ENCODE peak calls at places on chromosomes 11 and 22, in nine cellular contexts. One of them, this sample, is unnamed. For H3K27me3, the result is how much of the 10 kb centered on the place peaks cover.

GRCh38 chr11:17979770-17980371 is 33.0 kb downstream of the SERGEF start:
- DNase-seq in ovary: no peak
- DNase-seq in heart right ventricle: no peak
- DNase-seq in fibroblast of lung: no peak
- DNase-seq in right atrium auricular region: no peak
- DNase-seq in dorsolateral prefrontal cortex: no peak
- DNase-seq in gastrocnemius medialis: no peak
- DNase-seq in A673: peak
- DNase-seq in endodermal cell: peak
- DNase-seq in this sample: peak

GRCh38 chr22:43776081-43776670 is 35.9 kb downstream of the EFCAB6 start:
- DNase-seq in ovary: no peak
- DNase-seq in heart right ventricle: no peak
- DNase-seq in dorsolateral prefrontal cortex: no peak
- DNase-seq in A673: no peak
- DNase-seq in gastrocnemius medialis: no peak
- DNase-seq in endodermal cell: no peak
- DNase-seq in right atrium auricular region: no peak
- DNase-seq in fibroblast of lung: no peak
- DNase-seq in this sample: peak

GRCh38 chr11:96306933-96307747 is 35.9 kb downstream of the MAML2 start:
- DNase-seq in A673: peak
- DNase-seq in dorsolateral prefrontal cortex: peak
- DNase-seq in heart right ventricle: no peak
- DNase-seq in ovary: peak
- DNase-seq in endodermal cell: peak
- DNase-seq in fibroblast of lung: peak
- DNase-seq in right atrium auricular region: peak
- DNase-seq in gastrocnemius medialis: peak
- DNase-seq in this sample: peak

GRCh38 chr11:29310706-29311342 is 706.0 kb downstream of the KCNA4 start:
- DNase-seq in gastrocnemius medialis: no peak
- DNase-seq in dorsolateral prefrontal cortex: no peak
- DNase-seq in heart right ventricle: no peak
- DNase-seq in fibroblast of lung: peak
- DNase-seq in A673: no peak
- DNase-seq in endodermal cell: no peak
- DNase-seq in ovary: no peak
- DNase-seq in right atrium auricular region: no peak
- DNase-seq in this sample: peak

GRCh38 chr22:38879961-38880360 is 7.9 kb upstream of the CBX6 start:
- DNase-seq in fibroblast of lung: no peak
- DNase-seq in ovary: no peak
- DNase-seq in right atrium auricular region: no peak
- DNase-seq in endodermal cell: no peak
- DNase-seq in A673: no peak
- DNase-seq in gastrocnemius medialis: no peak
- DNase-seq in dorsolateral prefrontal cortex: no peak
- DNase-seq in heart right ventricle: no peak
- DNase-seq in this sample: no peak

GRCh38 chr11:96339704-96340554 is 3.1 kb downstream of the MAML2 start:
- DNase-seq in dorsolateral prefrontal cortex: no peak
- DNase-seq in A673: no peak
- DNase-seq in gastrocnemius medialis: no peak
- DNase-seq in right atrium auricular region: no peak
- DNase-seq in endodermal cell: no peak
- DNase-seq in fibroblast of lung: peak
- DNase-seq in heart right ventricle: no peak
- DNase-seq in ovary: no peak
- DNase-seq in this sample: no peak

GRCh38 chr11:2794947-2795346 is 90.6 kb downstream of the CDKN1C start:
- DNase-seq in gastrocnemius medialis: no peak
- DNase-seq in heart right ventricle: peak
- DNase-seq in ovary: peak
- DNase-seq in A673: no peak
- DNase-seq in fibroblast of lung: no peak
- DNase-seq in right atrium auricular region: no peak
- DNase-seq in dorsolateral prefrontal cortex: peak
- DNase-seq in endodermal cell: peak
- DNase-seq in this sample: no peak

GRCh38 chr11:87176044-87176443 is 138.3 kb downstream of the TMEM135 start:
- DNase-seq in fibroblast of lung: peak
- DNase-seq in right atrium auricular region: no peak
- DNase-seq in ovary: no peak
- DNase-seq in gastrocnemius medialis: no peak
- DNase-seq in A673: no peak
- DNase-seq in dorsolateral prefrontal cortex: no peak
- DNase-seq in heart right ventricle: no peak
- DNase-seq in endodermal cell: peak
- DNase-seq in this sample: peak

GRCh38 chr11:63553759-63554158 is 9.4 kb downstream of the PLAAT2 start:
- DNase-seq in A673: no peak
- DNase-seq in fibroblast of lung: peak
- DNase-seq in endodermal cell: no peak
- DNase-seq in heart right ventricle: no peak
- DNase-seq in dorsolateral prefrontal cortex: no peak
- DNase-seq in right atrium auricular region: no peak
- DNase-seq in gastrocnemius medialis: no peak
- DNase-seq in ovary: no peak
- DNase-seq in this sample: no peak

GRCh38 chr11:71454470-71455113 is 1.6 kb downstream of the NADSYN1 start:
- DNase-seq in ovary: no peak
- DNase-seq in fibroblast of lung: no peak
- DNase-seq in right atrium auricular region: no peak
- DNase-seq in dorsolateral prefrontal cortex: no peak
- DNase-seq in gastrocnemius medialis: no peak
- DNase-seq in endodermal cell: no peak
- DNase-seq in heart right ventricle: no peak
- DNase-seq in A673: no peak
- DNase-seq in this sample: peak

GRCh38 chr11:71451596-71452353 is 1.2 kb upstream of the NADSYN1 start:
- DNase-seq in fibroblast of lung: no peak
- DNase-seq in dorsolateral prefrontal cortex: peak
- DNase-seq in heart right ventricle: no peak
- DNase-seq in gastrocnemius medialis: no peak
- DNase-seq in ovary: no peak
- DNase-seq in endodermal cell: peak
- DNase-seq in right atrium auricular region: no peak
- DNase-seq in A673: peak
- DNase-seq in this sample: no peak

GRCh38 chr11:71452354-71453020 is 516 bp upstream of the NADSYN1 start:
- DNase-seq in fibroblast of lung: peak
- DNase-seq in endodermal cell: no peak
- DNase-seq in heart right ventricle: peak
- DNase-seq in A673: peak
- DNase-seq in ovary: no peak
- DNase-seq in gastrocnemius medialis: peak
- DNase-seq in dorsolateral prefrontal cortex: no peak
- DNase-seq in right atrium auricular region: peak
- DNase-seq in this sample: peak

GRCh38 chr11:71453021-71453910 is at the start of gene NADSYN1:
- DNase-seq in gastrocnemius medialis: peak
- DNase-seq in ovary: peak
- DNase-seq in endodermal cell: peak
- DNase-seq in heart right ventricle: peak
- DNase-seq in A673: peak
- DNase-seq in right atrium auricular region: peak
- DNase-seq in dorsolateral prefrontal cortex: peak
- DNase-seq in fibroblast of lung: peak
- DNase-seq in this sample: peak

DNA sequence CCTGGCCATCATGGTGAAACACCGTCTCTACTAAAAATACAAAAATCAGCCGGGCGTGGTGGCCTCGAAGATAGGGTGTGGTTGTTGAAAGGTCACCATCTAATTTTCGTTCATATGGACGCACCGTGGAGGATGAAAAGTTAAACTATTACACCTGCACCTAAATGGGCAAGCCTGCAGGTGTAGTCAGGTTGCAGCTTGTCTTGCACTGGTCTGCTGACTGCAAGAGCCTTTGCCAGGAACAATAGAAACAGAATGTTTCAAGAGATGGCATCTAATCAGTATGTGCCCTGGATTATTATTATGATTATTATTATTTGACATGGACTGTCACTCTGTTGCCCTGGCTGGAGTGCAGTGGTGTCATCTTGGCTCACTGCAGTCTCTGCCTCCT is 905 bp downstream of the NADSYN1 start:
- DNase-seq in right atrium auricular region: no peak
- DNase-seq in dorsolateral prefrontal cortex: no peak
- DNase-seq in endodermal cell: no peak
- DNase-seq in fibroblast of lung: no peak
- DNase-seq in A673: no peak
- DNase-seq in gastrocnemius medialis: no peak
- DNase-seq in ovary: no peak
- DNase-seq in heart right ventricle: no peak
- DNase-seq in this sample: peak
- H3K4me3 ChIP-seq in right atrium auricular region: peak
- H3K4me3 ChIP-seq in dorsolateral prefrontal cortex: peak
- H3K4me3 ChIP-seq in endodermal cell: peak
- H3K4me3 ChIP-seq in fibroblast of lung: peak
- H3K4me3 ChIP-seq in A673: peak
- H3K4me3 ChIP-seq in gastrocnemius medialis: peak
- H3K4me3 ChIP-seq in ovary: peak
- H3K4me3 ChIP-seq in heart right ventricle: peak
- H3K4me3 ChIP-seq in this sample: peak

DNA sequence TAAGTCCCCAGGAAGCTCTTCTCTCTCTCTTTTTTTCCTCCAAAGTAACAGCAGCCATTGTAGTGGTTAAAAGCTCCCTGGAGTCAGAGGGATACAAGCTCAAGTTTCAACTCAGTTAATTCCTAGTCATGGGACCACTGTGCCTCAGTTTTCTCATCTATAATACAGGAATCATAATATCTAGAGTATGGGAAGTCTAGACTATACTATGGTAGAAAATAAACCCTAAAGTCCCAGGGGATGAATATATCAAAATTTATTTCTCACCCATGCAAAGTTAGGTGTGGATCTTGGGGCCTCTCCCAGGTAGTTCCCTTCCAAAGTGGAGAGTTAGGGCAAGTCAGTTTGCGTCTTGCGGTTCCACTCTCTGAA is 33.7 kb downstream of the C11orf58 start:
- DNase-seq in heart right ventricle: no peak
- DNase-seq in ovary: no peak
- DNase-seq in fibroblast of lung: no peak
- DNase-seq in dorsolateral prefrontal cortex: no peak
- DNase-seq in endodermal cell: no peak
- DNase-seq in right atrium auricular region: no peak
- DNase-seq in gastrocnemius medialis: no peak
- DNase-seq in A673: no peak
- DNase-seq in this sample: no peak
- TF ChIP-seq CTCF in heart right ventricle: no peak
- TF ChIP-seq CTCF in ovary: no peak
- TF ChIP-seq CTCF in fibroblast of lung: no peak
- TF ChIP-seq CTCF in dorsolateral prefrontal cortex: no peak
- TF ChIP-seq CTCF in endodermal cell: no peak
- TF ChIP-seq CTCF in right atrium auricular region: no peak
- TF ChIP-seq CTCF in gastrocnemius medialis: no peak
- TF ChIP-seq CTCF in A673: no peak
- TF ChIP-seq CTCF in this sample: no peak

GRCh38 chr11:45788887-45789286 is 16.1 kb upstream of the SLC35C1 start:
- DNase-seq in ovary: no peak
- DNase-seq in heart right ventricle: no peak
- DNase-seq in dorsolateral prefrontal cortex: no peak
- DNase-seq in endodermal cell: no peak
- DNase-seq in A673: no peak
- DNase-seq in right atrium auricular region: no peak
- DNase-seq in gastrocnemius medialis: no peak
- DNase-seq in fibroblast of lung: no peak
- DNase-seq in this sample: no peak
- H3K27me3 ChIP-seq in ovary: under half
- H3K27me3 ChIP-seq in heart right ventricle: under half
- H3K27me3 ChIP-seq in dorsolateral prefrontal cortex: under half
- H3K27me3 ChIP-seq in endodermal cell: under half
- H3K27me3 ChIP-seq in A673: under half
- H3K27me3 ChIP-seq in right atrium auricular region: under half
- H3K27me3 ChIP-seq in gastrocnemius medialis: under half
- H3K27me3 ChIP-seq in fibroblast of lung: under half
- H3K27me3 ChIP-seq in this sample: under half

DNA sequence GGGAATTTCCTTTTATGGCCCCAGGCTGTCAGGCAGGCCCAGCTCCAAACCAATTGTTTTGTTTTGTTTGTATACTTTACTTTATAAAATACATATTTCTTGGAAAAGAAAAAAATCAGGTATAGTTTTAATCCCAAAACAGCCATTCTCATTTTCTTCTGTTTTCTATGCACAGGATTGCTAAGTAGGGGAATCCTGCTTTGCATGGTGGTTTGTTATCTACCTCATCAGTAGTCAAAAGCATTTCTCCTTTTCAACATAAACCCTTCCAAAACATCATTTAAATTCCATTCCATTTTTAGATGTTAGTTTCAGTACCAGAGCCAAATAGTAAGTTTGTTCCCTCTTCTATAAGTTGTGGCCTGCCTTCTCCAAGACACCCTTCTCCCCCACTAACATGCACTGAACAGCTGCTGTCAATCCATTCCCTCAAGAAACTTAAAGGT is 3.6 kb downstream of the ILK start:
- DNase-seq in fibroblast of lung: peak
- DNase-seq in dorsolateral prefrontal cortex: no peak
- DNase-seq in ovary: no peak
- DNase-seq in endodermal cell: no peak
- DNase-seq in A673: no peak
- DNase-seq in gastrocnemius medialis: no peak
- DNase-seq in heart right ventricle: no peak
- DNase-seq in right atrium auricular region: no peak
- DNase-seq in this sample: no peak
- H3K4me3 ChIP-seq in fibroblast of lung: peak
- H3K4me3 ChIP-seq in dorsolateral prefrontal cortex: peak
- H3K4me3 ChIP-seq in ovary: peak
- H3K4me3 ChIP-seq in endodermal cell: peak
- H3K4me3 ChIP-seq in A673: no peak
- H3K4me3 ChIP-seq in gastrocnemius medialis: no peak
- H3K4me3 ChIP-seq in heart right ventricle: peak
- H3K4me3 ChIP-seq in right atrium auricular region: peak
- H3K4me3 ChIP-seq in this sample: no peak

This sample was measured in bronchial epithelial cell.